ENCODE peak calls at places on chromosomes 4 and X, in ten cellular contexts. J, V, W, S, Y, P, F, M, U and X are unnamed samples.

GRCh38 chrX:54085666-54086065 is 41.4 kb upstream of the PHF8 start:
- DNase-seq in M (no peak), V (no peak), F (no peak), S (no peak), J (no peak), Y (no peak), P (no peak), W (no peak), U (no peak), X (no peak)

GRCh38 chr4:88958080-88958479 is 98.9 kb downstream of the FAM13A start:
- DNase-seq in W (no peak), U (no peak), J (no peak), V (no peak), P (peak), S (no peak), Y (no peak), M (no peak), F (no peak), X (no peak)

GRCh38 chr4:69517674-69518073 is 22.0 kb upstream of the UGT2B4 start:
- DNase-seq in S (no peak), J (no peak), M (no peak), V (no peak), Y (no peak), F (no peak), W (no peak), P (no peak), U (no peak), X (no peak)

GRCh38 chr4:10083861-10084641 is 32.5 kb downstream of the WDR1 start:
- DNase-seq in F (no peak), V (no peak), P (no peak), M (no peak), Y (no peak), J (peak), W (peak), U (peak), S (peak), X (no peak)

GRCh38 chr4:15778742-15779231 is 659 bp downstream of the CD38 start:
- DNase-seq in M (no peak), U (peak), S (peak), W (peak), Y (no peak), V (peak), J (no peak), F (no peak), P (no peak), X (no peak)

GRCh38 chr4:7425591-7426468 is 8.9 kb downstream of the PSAPL1 start:
- DNase-seq in U (no peak), M (no peak), P (no peak), W (no peak), S (no peak), J (peak), Y (no peak), V (peak), F (no peak), X (no peak)

GRCh38 chrX:69027181-69028005 is 137.9 kb downstream of the PJA1 start:
- DNase-seq in W (no peak), S (no peak), J (no peak), F (no peak), P (no peak), V (no peak), M (no peak), U (peak), Y (no peak), X (no peak)

GRCh38 chr4:156377036-156377700 is 423.5 kb upstream of the CTSO start:
- DNase-seq in J (no peak), M (no peak), S (no peak), F (peak), V (no peak), W (no peak), Y (no peak), U (no peak), P (peak), X (peak)

GRCh38 chrX:40096395-40097091 is 1.2 kb downstream of the BCOR start:
- DNase-seq in U (peak), V (peak), P (peak), W (peak), M (no peak), Y (no peak), F (no peak), J (no peak), S (peak), X (no peak)